ENCODE peak calls at places on chromosomes 16 and 17, in six cellular contexts. E is heart right ventricle, G is IMR-90, L is HFF-Myc, P is A549, M is pancreas. W is an unnamed sample.

GRCh38 chr16:14013571-14014283 is 57.4 kb upstream of the MRTFB start:
- DNase-seq in M (peak), P (peak), L (peak), E (peak), G (peak), W (no peak)

GRCh38 chr16:69890114-69890890 is 60.8 kb upstream of the CLEC18A start:
- DNase-seq in P (no peak), G (peak), M (peak), E (peak), L (peak), W (peak)

GRCh38 chr16:4052801-4053662 is 63.2 kb downstream of the ADCY9 start:
- DNase-seq in L (no peak), P (no peak), G (peak), M (peak), E (peak), W (no peak)

GRCh38 chr17:30513346-30513745 is 36.1 kb downstream of the GOSR1 start:
- DNase-seq in L (no peak), P (no peak), G (peak), M (no peak), E (no peak), W (no peak)

GRCh38 chr16:359871-360697 is 7.6 kb upstream of the AXIN1 start:
- DNase-seq in E (no peak), P (no peak), M (no peak), L (no peak), G (no peak), W (no peak)

GRCh38 chr17:49523196-49523595 is 28.1 kb downstream of the NGFR start:
- DNase-seq in E (no peak), M (no peak), G (no peak), P (no peak), L (no peak), W (no peak)

GRCh38 chr17:13541032-13541480 is 60.7 kb downstream of the HS3ST3A1 start:
- DNase-seq in P (peak), M (no peak), E (no peak), G (peak), L (peak), W (no peak)

GRCh38 chr16:57694556-57695377 is at the start of gene DRC7:
- DNase-seq in M (peak), L (no peak), E (peak), G (peak), P (peak), W (peak)

GRCh38 chr17:48052956-48053757 is 5.0 kb downstream of the NFE2L1 start:
- DNase-seq in P (no peak), E (peak), L (no peak), M (peak), G (peak), W (no peak)

GRCh38 chr17:48630925-48631692 is 5.0 kb upstream of the HOXB9 start:
- DNase-seq in G (no peak), E (no peak), L (no peak), M (no peak), P (no peak), W (peak)

GRCh38 chr17:81888105-81888987 is 3.0 kb downstream of the ALYREF start:
- DNase-seq in L (no peak), G (no peak), E (no peak), M (no peak), P (no peak), W (no peak)

GRCh38 chr17:47220531-47220999 is 11.4 kb downstream of the MYL4 start:
- DNase-seq in L (no peak), G (no peak), P (no peak), E (no peak), M (no peak), W (no peak)

GRCh38 chr17:7956208-7956965 is 24.4 kb downstream of the CNTROB start:
- DNase-seq in L (no peak), E (peak), G (peak), P (no peak), M (no peak), W (no peak)

GRCh38 chr16:89010210-89010925 is 33.4 kb upstream of the CBFA2T3 start:
- DNase-seq in G (no peak), M (no peak), L (no peak), E (no peak), P (no peak), W (no peak)

GRCh38 chr17:63442549-63443035 is 3.5 kb downstream of the CYB561 start:
- DNase-seq in M (no peak), E (no peak), L (no peak), P (peak), G (no peak), W (no peak)

GRCh38 chr16:73418051-73418450 is 370.1 kb upstream of the ZFHX3 start:
- DNase-seq in M (no peak), E (no peak), L (no peak), P (no peak), G (no peak), W (no peak)

GRCh38 chr16:53642094-53642493 is 61.6 kb downstream of the RPGRIP1L start:
- DNase-seq in M (no peak), G (no peak), E (no peak), P (no peak), L (peak), W (no peak)

GRCh38 chr16:12358898-12359297 is 382.4 kb downstream of the SNX29 start:
- DNase-seq in M (no peak), L (no peak), P (no peak), E (no peak), G (no peak), W (no peak)

GRCh38 chr17:49571283-49571682 is 4.4 kb upstream of the NXPH3 start:
- DNase-seq in M (no peak), E (no peak), L (no peak), G (no peak), P (no peak), W (no peak)

GRCh38 chr16:68328151-68328859 is 17.5 kb downstream of the PRMT7 start:
- DNase-seq in L (peak), P (peak), G (peak), E (peak), M (peak), W (peak)

GRCh38 chr16:67084345-67085028 is 25.3 kb upstream of the PHAF1 start:
- DNase-seq in L (no peak), P (no peak), G (peak), M (no peak), E (no peak), W (no peak)

GRCh38 chr17:69480197-69480596 is 65.7 kb downstream of the MAP2K6 start:
- DNase-seq in L (no peak), P (no peak), M (no peak), G (no peak), E (no peak), W (no peak)

GRCh38 chr16:20854963-20855362 is 45.2 kb downstream of the DCUN1D3 start:
- DNase-seq in E (no peak), M (no peak), G (no peak), P (no peak), L (no peak), W (no peak)

GRCh38 chr17:376936-377863 is 24.6 kb upstream of the RPH3AL start:
- DNase-seq in E (no peak), G (peak), M (peak), L (no peak), P (peak), W (no peak)

GRCh38 chr17:4950757-4951204 is at the start of gene ENO3:
- DNase-seq in L (no peak), G (no peak), P (no peak), E (no peak), M (peak), W (no peak)

GRCh38 chr17:34203018-34203646 is 52.0 kb upstream of the CCL2 start:
- DNase-seq in G (no peak), L (no peak), E (no peak), P (no peak), M (no peak), W (no peak)

DNA sequence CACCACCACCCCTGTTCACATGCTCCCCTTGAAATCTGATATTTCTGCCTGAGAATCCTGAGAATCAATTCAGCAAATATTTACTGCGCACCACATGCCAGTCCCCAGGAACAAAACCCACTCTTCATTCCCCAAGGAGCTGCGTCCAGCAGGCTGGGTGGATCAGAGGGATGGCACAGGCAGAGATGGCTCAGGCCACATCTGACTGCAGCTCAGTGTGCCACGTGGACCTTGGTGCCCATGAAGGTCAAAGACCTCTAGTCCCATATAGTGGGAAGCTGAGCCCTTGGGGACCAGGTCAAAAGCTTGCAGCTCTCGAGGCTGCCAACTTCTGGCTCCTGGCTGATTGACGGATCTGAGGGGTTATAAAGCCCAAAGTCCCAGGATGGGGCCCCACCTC is 31.8 kb downstream of the CD300LF start:
- DNase-seq in M (no peak), L (no peak), P (no peak), G (no peak), E (no peak), W (no peak)
- TF ChIP-seq CTCF in M (no peak), L (no peak), P (no peak), G (no peak), E (no peak), W (no peak)

DNA sequence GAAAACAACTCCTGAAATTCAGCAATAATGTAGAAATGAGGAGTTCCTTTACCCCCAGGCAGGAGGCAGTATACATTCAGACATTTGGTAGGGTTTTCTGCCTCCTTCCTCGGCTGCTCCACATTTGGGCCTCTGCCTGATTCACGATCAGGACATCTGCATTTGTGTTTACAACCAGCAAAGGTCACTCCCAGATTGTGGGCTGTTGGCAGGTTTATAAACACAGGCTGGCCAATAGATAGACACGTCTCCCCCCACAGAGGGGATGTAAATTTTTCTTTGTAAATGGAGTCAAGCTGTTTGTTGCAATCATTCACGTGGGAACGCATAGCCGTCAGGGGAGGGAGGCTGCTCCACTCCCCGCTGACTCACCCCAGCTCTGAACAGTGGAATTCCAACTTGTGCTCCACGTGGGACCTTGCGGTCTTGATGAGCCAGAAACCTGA is 252.1 kb upstream of the N4BP1 start:
- DNase-seq in G (peak), L (peak), M (no peak), E (no peak), P (peak), W (no peak)
- TF ChIP-seq CTCF in G (peak), L (peak), M (no peak), E (no peak), P (no peak), W (peak)

GRCh38 chr16:78703951-78704350 is 604.5 kb downstream of the WWOX start:
- DNase-seq in G (no peak), M (no peak), E (no peak), P (no peak), L (no peak), W (no peak)

GRCh38 chr16:78709137-78709871 is 609.9 kb downstream of the WWOX start:
- DNase-seq in M (no peak), L (no peak), G (no peak), P (no peak), E (no peak), W (no peak)

GRCh38 chr16:78706637-78707036 is 607.2 kb downstream of the WWOX start:
- DNase-seq in G (no peak), E (no peak), M (no peak), P (no peak), L (no peak), W (no peak)

GRCh38 chr16:78704421-78704820 is 605.0 kb downstream of the WWOX start:
- DNase-seq in G (no peak), M (no peak), P (no peak), L (peak), E (no peak), W (no peak)

DNA sequence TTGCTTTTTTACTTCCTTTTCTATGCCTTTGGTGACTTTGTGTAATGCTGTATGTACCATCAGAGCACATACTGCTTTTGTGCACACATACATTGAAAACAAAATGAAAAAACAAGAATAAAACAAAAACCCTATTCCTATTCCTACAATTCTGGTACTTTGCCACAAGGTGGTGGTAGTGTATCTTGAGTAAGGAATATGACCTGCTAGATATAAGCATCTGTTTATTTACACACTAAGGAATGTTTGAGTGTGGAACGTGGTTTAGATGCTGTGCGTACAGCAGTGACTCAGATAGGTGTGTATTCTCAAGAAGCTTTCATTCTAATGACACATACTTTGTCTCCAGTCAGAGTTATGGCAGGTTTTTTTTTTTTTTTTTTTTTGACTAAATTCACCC is 606.2 kb downstream of the WWOX start:
- DNase-seq in E (no peak), M (no peak), L (peak), G (peak), P (peak), W (no peak)
- TF ChIP-seq CTCF in E (peak), M (no peak), L (peak), G (peak), P (no peak), W (peak)

GRCh38 chr17:68172461-68172954 is 75.3 kb upstream of the AMZ2 start:
- DNase-seq in L (no peak), G (peak), E (peak), M (peak), P (peak), W (peak)
- TF ChIP-seq CTCF in L (peak), G (peak), E (peak), M (peak), P (peak), W (peak)

DNA sequence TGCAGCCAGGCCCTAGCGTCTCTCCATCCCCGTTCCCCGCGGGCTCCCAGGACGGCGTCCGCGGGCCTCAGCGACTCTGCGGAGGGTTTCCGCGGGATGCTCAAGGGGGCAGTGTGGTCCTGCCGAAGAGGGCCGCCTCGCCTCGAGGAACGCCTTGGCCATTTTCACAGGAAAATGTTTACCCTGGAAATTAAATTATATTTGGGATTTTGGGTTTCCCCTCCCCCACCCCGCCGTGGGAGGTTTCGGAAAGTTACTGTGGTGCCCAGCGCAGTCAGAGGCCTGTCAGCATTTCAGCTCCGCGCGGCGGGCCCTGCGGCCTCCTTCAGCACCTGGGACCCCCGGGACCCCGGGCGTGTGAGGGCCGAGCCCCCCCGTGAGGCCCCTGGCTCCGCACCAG is 94.5 kb downstream of the PCTP start:
- DNase-seq in E (peak), G (peak), L (peak), P (peak), M (peak), W (peak)
- TF ChIP-seq CTCF in E (peak), G (peak), L (peak), P (peak), M (no peak), W (peak)

DNA sequence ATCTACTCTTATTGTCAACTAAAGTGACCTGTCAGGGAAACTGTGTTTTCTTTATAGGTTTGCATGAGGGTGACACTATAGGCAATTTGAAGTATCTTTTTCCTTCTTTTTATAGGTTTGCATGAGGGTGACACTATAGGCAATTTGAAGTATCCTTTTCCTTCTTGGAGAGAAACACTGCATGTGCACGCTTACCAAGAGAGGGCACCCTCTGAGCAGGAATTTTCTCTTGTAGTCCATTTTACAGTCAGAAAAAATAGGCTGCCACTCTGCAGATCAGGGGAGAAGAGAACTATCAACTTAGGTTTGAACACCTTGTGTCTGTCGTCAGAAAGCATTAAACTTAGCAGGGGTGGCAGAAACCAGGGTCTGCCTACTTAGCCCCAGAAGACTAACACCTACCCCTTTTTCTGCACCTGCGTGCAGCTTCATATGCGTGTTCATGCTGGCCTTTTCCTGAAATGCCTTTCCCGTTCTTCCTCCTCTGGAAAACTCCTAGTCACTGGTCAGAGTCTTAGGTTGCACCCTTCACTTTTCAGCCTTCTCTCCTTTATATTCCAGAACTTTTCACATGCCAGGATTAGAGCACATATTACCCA is 16.4 kb upstream of the SMIM36 start:
- DNase-seq in M (no peak), P (peak), E (peak), G (peak), L (peak), W (peak)
- TF ChIP-seq CTCF in M (no peak), P (peak), E (peak), G (peak), L (peak), W (no peak)

GRCh38 chr17:74935048-74935447 is 650 bp upstream of the OTOP3 start:
- DNase-seq in G (no peak), P (no peak), L (no peak), M (no peak), E (no peak), W (no peak)

GRCh38 chr17:74938194-74938950 is 2.7 kb downstream of the OTOP3 start:
- DNase-seq in E (no peak), M (no peak), P (no peak), G (no peak), L (no peak), W (no peak)

GRCh38 chr17:74937064-74938051 is 1.7 kb downstream of the OTOP3 start:
- DNase-seq in E (no peak), M (no peak), L (no peak), P (no peak), G (no peak), W (no peak)

GRCh38 chr17:74935585-74936469 is at the start of gene OTOP3:
- DNase-seq in M (peak), E (no peak), G (no peak), L (no peak), P (no peak), W (no peak)

GRCh38 chr17:74936470-74936799 is 737 bp downstream of the OTOP3 start:
- DNase-seq in E (no peak), G (no peak), L (no peak), M (peak), P (no peak), W (no peak)
- TF ChIP-seq CTCF in E (no peak), G (no peak), L (no peak), M (no peak), P (no peak), W (no peak)

DNA sequence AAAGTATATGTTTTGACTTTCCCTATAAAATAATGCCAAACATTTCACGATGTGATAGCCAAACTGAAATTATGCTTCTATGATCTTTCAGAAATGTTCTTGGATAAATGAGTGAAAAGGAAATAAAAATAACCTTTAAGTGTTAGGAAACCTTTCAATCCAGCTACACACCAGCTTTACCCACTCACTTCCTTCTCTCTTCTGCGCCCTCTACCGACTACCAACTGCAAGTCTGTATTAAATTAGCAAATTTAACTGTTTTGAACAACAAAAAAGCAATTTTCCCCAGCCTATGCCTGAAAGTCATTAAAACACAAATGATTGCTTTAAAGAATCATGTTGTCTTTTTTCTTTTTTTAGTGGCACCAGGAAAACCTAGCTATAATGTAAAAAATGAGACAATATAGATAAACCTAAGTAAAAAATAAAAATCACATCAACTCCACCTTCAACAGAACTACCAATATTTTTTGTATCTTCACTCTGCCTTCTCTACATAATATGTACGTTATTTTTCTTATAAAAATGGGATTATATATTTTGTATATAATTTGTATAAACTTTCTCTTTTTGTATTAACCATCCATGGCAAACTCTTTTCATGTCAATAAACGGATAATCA is 13.2 kb upstream of the TMEM100 start:
- DNase-seq in M (no peak), P (peak), G (peak), E (peak), L (no peak), W (peak)
- TF ChIP-seq CTCF in M (no peak), P (peak), G (peak), E (peak), L (peak), W (peak)

GRCh38 chr16:54942353-54942943 is 11.8 kb downstream of the IRX5 start:
- DNase-seq in P (no peak), L (no peak), G (no peak), M (no peak), E (no peak), W (no peak)
- TF ChIP-seq CTCF in P (no peak), L (no peak), G (no peak), M (no peak), E (no peak), W (no peak)

W was measured in endothelial cell.